ENCODE peak calls at places on chromosome 7, in seven cellular contexts. One of them, this sample, is unnamed.

GRCh38 chr7:107678110-107678753 is 17.6 kb downstream of the SLC26A4 start:
- DNase-seq in A673: no peak
- DNase-seq in fibroblast of lung: no peak
- DNase-seq in psoas muscle: no peak
- DNase-seq in left ventricle myocardium inferior: no peak
- DNase-seq in hepatocyte: no peak
- DNase-seq in suprapubic skin: no peak
- DNase-seq in this sample: no peak

GRCh38 chr7:26900283-26900682 is 35.9 kb upstream of the SKAP2 start:
- DNase-seq in left ventricle myocardium inferior: no peak
- DNase-seq in psoas muscle: no peak
- DNase-seq in fibroblast of lung: no peak
- DNase-seq in hepatocyte: no peak
- DNase-seq in A673: no peak
- DNase-seq in suprapubic skin: no peak
- DNase-seq in this sample: no peak

GRCh38 chr7:5417106-5418071 is 6.2 kb downstream of the TNRC18 start:
- DNase-seq in A673: no peak
- DNase-seq in hepatocyte: peak
- DNase-seq in suprapubic skin: no peak
- DNase-seq in left ventricle myocardium inferior: no peak
- DNase-seq in psoas muscle: no peak
- DNase-seq in fibroblast of lung: no peak
- DNase-seq in this sample: peak

GRCh38 chr7:79730971-79731370 is 277.5 kb upstream of the MAGI2 start:
- DNase-seq in fibroblast of lung: no peak
- DNase-seq in hepatocyte: no peak
- DNase-seq in suprapubic skin: no peak
- DNase-seq in A673: no peak
- DNase-seq in left ventricle myocardium inferior: no peak
- DNase-seq in psoas muscle: no peak
- DNase-seq in this sample: no peak

GRCh38 chr7:69597278-69598076 is 798 bp upstream of the AUTS2 start:
- DNase-seq in hepatocyte: peak
- DNase-seq in psoas muscle: peak
- DNase-seq in A673: no peak
- DNase-seq in suprapubic skin: peak
- DNase-seq in fibroblast of lung: peak
- DNase-seq in left ventricle myocardium inferior: peak
- DNase-seq in this sample: peak

GRCh38 chr7:128867842-128868623 is 5.4 kb downstream of the ATP6V1F start:
- DNase-seq in psoas muscle: no peak
- DNase-seq in left ventricle myocardium inferior: no peak
- DNase-seq in hepatocyte: no peak
- DNase-seq in suprapubic skin: no peak
- DNase-seq in fibroblast of lung: no peak
- DNase-seq in A673: no peak
- DNase-seq in this sample: peak

GRCh38 chr7:87312215-87312865 is 33.1 kb upstream of the CROT start:
- DNase-seq in fibroblast of lung: peak
- DNase-seq in hepatocyte: peak
- DNase-seq in left ventricle myocardium inferior: no peak
- DNase-seq in suprapubic skin: no peak
- DNase-seq in A673: peak
- DNase-seq in psoas muscle: peak
- DNase-seq in this sample: peak

GRCh38 chr7:17185690-17186070 is 112.8 kb upstream of the AHR start:
- DNase-seq in suprapubic skin: no peak
- DNase-seq in A673: peak
- DNase-seq in left ventricle myocardium inferior: no peak
- DNase-seq in fibroblast of lung: peak
- DNase-seq in hepatocyte: peak
- DNase-seq in psoas muscle: no peak
- DNase-seq in this sample: no peak

GRCh38 chr7:142231716-142232115 is 26.1 kb downstream of the PRSS58 start:
- DNase-seq in fibroblast of lung: no peak
- DNase-seq in suprapubic skin: no peak
- DNase-seq in A673: peak
- DNase-seq in psoas muscle: no peak
- DNase-seq in hepatocyte: peak
- DNase-seq in left ventricle myocardium inferior: no peak
- DNase-seq in this sample: no peak

GRCh38 chr7:145732521-145732920 is 384.1 kb upstream of the CNTNAP2 start:
- DNase-seq in A673: no peak
- DNase-seq in hepatocyte: no peak
- DNase-seq in suprapubic skin: no peak
- DNase-seq in psoas muscle: no peak
- DNase-seq in fibroblast of lung: peak
- DNase-seq in left ventricle myocardium inferior: no peak
- DNase-seq in this sample: no peak

GRCh38 chr7:46930336-46930735 is 651.6 kb downstream of the TNS3 start:
- DNase-seq in suprapubic skin: no peak
- DNase-seq in A673: peak
- DNase-seq in fibroblast of lung: peak
- DNase-seq in hepatocyte: peak
- DNase-seq in psoas muscle: peak
- DNase-seq in left ventricle myocardium inferior: no peak
- DNase-seq in this sample: no peak

GRCh38 chr7:44729949-44730590 is 18.6 kb upstream of the ZMIZ2 start:
- DNase-seq in A673: no peak
- DNase-seq in hepatocyte: no peak
- DNase-seq in left ventricle myocardium inferior: no peak
- DNase-seq in fibroblast of lung: no peak
- DNase-seq in suprapubic skin: no peak
- DNase-seq in psoas muscle: no peak
- DNase-seq in this sample: no peak

DNA sequence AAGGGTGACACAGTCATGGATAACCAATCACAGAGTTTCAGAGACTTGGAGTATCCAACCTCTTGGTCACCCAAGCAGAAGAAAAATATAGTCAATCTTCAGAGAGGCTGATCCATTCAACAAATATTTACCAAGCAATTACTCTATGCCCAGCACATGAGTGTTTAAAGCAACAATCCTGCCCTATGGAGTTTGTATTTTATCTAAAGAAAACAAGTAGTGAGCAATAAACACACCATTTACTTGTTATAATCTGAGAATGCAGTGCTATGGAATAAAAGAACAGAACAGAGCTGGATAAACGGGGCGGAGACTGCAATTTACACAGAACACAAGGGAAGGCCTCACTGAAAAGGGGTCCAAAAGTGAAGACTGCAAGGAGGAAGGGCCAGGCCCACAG is 63.8 kb downstream of the GRB10 start:
- DNase-seq in left ventricle myocardium inferior: no peak
- DNase-seq in fibroblast of lung: no peak
- DNase-seq in hepatocyte: no peak
- DNase-seq in suprapubic skin: no peak
- DNase-seq in A673: no peak
- DNase-seq in psoas muscle: no peak
- DNase-seq in this sample: no peak
- H3K27ac ChIP-seq in left ventricle myocardium inferior: no peak
- H3K27ac ChIP-seq in fibroblast of lung: no peak
- H3K27ac ChIP-seq in hepatocyte: peak
- H3K27ac ChIP-seq in suprapubic skin: no peak
- H3K27ac ChIP-seq in A673: no peak
- H3K27ac ChIP-seq in psoas muscle: no peak
- H3K27ac ChIP-seq in this sample: peak

GRCh38 chr7:94540428-94540827 is 30.8 kb downstream of the CASD1 start:
- DNase-seq in psoas muscle: no peak
- DNase-seq in fibroblast of lung: peak
- DNase-seq in A673: no peak
- DNase-seq in suprapubic skin: no peak
- DNase-seq in left ventricle myocardium inferior: no peak
- DNase-seq in hepatocyte: no peak
- DNase-seq in this sample: no peak
- TF ChIP-seq CTCF in psoas muscle: no peak
- TF ChIP-seq CTCF in fibroblast of lung: no peak
- TF ChIP-seq CTCF in A673: no peak
- TF ChIP-seq CTCF in suprapubic skin: no peak
- TF ChIP-seq CTCF in left ventricle myocardium inferior: no peak
- TF ChIP-seq CTCF in hepatocyte: no peak
- TF ChIP-seq CTCF in this sample: no peak

DNA sequence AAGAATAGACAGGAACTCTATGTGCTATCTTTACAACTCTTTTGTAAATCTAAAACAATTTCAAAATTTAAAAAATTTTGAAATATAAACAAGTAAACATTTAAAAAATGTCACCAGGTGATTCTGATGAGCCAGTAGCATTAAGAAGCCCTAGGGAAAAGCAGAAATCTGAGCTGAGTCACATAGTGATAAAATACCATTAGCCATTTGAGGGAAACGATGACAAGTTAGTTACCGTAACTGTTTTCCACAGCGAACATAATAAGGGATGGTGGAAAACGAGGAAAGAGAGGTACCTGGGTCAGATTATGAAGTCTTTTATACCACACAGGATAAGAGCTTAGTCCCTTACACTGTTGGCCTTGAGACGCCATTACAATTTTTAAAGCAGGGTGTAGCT is 55.5 kb downstream of the PRR15 start:
- DNase-seq in psoas muscle: no peak
- DNase-seq in hepatocyte: no peak
- DNase-seq in fibroblast of lung: no peak
- DNase-seq in left ventricle myocardium inferior: no peak
- DNase-seq in suprapubic skin: no peak
- DNase-seq in A673: no peak
- DNase-seq in this sample: no peak
- H3K4me3 ChIP-seq in psoas muscle: no peak
- H3K4me3 ChIP-seq in hepatocyte: no peak
- H3K4me3 ChIP-seq in fibroblast of lung: no peak
- H3K4me3 ChIP-seq in left ventricle myocardium inferior: no peak
- H3K4me3 ChIP-seq in suprapubic skin: no peak
- H3K4me3 ChIP-seq in A673: no peak
- H3K4me3 ChIP-seq in this sample: no peak

GRCh38 chr7:102061354-102061945 is 225.2 kb upstream of the SH2B2 start:
- DNase-seq in hepatocyte: no peak
- DNase-seq in A673: no peak
- DNase-seq in psoas muscle: no peak
- DNase-seq in suprapubic skin: no peak
- DNase-seq in fibroblast of lung: no peak
- DNase-seq in left ventricle myocardium inferior: no peak
- DNase-seq in this sample: no peak

GRCh38 chr7:102061981-102062390 is 224.7 kb upstream of the SH2B2 start:
- DNase-seq in fibroblast of lung: no peak
- DNase-seq in psoas muscle: no peak
- DNase-seq in suprapubic skin: no peak
- DNase-seq in left ventricle myocardium inferior: no peak
- DNase-seq in hepatocyte: peak
- DNase-seq in A673: no peak
- DNase-seq in this sample: peak

GRCh38 chr7:102064361-102065025 is 222.2 kb upstream of the SH2B2 start:
- DNase-seq in fibroblast of lung: no peak
- DNase-seq in left ventricle myocardium inferior: peak
- DNase-seq in psoas muscle: no peak
- DNase-seq in A673: no peak
- DNase-seq in hepatocyte: peak
- DNase-seq in suprapubic skin: no peak
- DNase-seq in this sample: no peak

GRCh38 chr7:102065226-102065625 is 221.4 kb upstream of the SH2B2 start:
- DNase-seq in suprapubic skin: no peak
- DNase-seq in psoas muscle: no peak
- DNase-seq in A673: no peak
- DNase-seq in fibroblast of lung: no peak
- DNase-seq in left ventricle myocardium inferior: no peak
- DNase-seq in hepatocyte: no peak
- DNase-seq in this sample: no peak

DNA sequence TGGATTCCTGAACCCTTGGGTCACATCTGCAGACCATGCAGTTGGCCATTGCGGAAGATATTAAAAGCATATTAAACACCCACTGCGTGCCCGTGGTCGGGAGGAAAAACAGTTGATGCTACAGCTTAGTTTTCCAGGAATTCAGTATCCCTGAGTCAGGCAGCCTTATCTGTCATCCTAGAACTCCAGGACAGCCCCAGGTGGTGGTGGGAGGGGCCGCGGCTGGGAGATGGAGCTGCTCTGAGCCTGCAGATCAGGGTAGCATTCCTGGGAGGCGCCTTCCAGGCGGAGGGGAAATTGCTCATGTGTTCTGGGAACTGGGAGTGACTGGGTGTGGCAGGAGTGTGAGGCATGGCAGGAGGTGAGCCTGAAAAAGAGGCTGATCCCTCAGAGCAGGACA is 222.9 kb upstream of the SH2B2 start:
- DNase-seq in psoas muscle: no peak
- DNase-seq in hepatocyte: peak
- DNase-seq in A673: no peak
- DNase-seq in suprapubic skin: no peak
- DNase-seq in fibroblast of lung: no peak
- DNase-seq in left ventricle myocardium inferior: no peak
- DNase-seq in this sample: no peak
- H3K27ac ChIP-seq in psoas muscle: no peak
- H3K27ac ChIP-seq in hepatocyte: peak
- H3K27ac ChIP-seq in A673: no peak
- H3K27ac ChIP-seq in suprapubic skin: peak
- H3K27ac ChIP-seq in fibroblast of lung: no peak
- H3K27ac ChIP-seq in left ventricle myocardium inferior: peak
- H3K27ac ChIP-seq in this sample: no peak

GRCh38 chr7:13279854-13280435 is 592.5 kb downstream of the ARL4A start:
- DNase-seq in suprapubic skin: no peak
- DNase-seq in left ventricle myocardium inferior: no peak
- DNase-seq in A673: peak
- DNase-seq in fibroblast of lung: peak
- DNase-seq in hepatocyte: peak
- DNase-seq in psoas muscle: no peak
- DNase-seq in this sample: no peak
- TF ChIP-seq CTCF in suprapubic skin: no peak
- TF ChIP-seq CTCF in left ventricle myocardium inferior: peak
- TF ChIP-seq CTCF in A673: peak
- TF ChIP-seq CTCF in fibroblast of lung: no peak
- TF ChIP-seq CTCF in hepatocyte: peak
- TF ChIP-seq CTCF in psoas muscle: peak
- TF ChIP-seq CTCF in this sample: peak

GRCh38 chr7:138295049-138295637 is 164.9 kb upstream of the TRIM24 start:
- DNase-seq in psoas muscle: no peak
- DNase-seq in hepatocyte: no peak
- DNase-seq in suprapubic skin: no peak
- DNase-seq in left ventricle myocardium inferior: no peak
- DNase-seq in A673: no peak
- DNase-seq in fibroblast of lung: no peak
- DNase-seq in this sample: no peak
- H3K4me3 ChIP-seq in psoas muscle: no peak
- H3K4me3 ChIP-seq in hepatocyte: no peak
- H3K4me3 ChIP-seq in suprapubic skin: no peak
- H3K4me3 ChIP-seq in left ventricle myocardium inferior: no peak
- H3K4me3 ChIP-seq in A673: no peak
- H3K4me3 ChIP-seq in fibroblast of lung: no peak
- H3K4me3 ChIP-seq in this sample: no peak

DNA sequence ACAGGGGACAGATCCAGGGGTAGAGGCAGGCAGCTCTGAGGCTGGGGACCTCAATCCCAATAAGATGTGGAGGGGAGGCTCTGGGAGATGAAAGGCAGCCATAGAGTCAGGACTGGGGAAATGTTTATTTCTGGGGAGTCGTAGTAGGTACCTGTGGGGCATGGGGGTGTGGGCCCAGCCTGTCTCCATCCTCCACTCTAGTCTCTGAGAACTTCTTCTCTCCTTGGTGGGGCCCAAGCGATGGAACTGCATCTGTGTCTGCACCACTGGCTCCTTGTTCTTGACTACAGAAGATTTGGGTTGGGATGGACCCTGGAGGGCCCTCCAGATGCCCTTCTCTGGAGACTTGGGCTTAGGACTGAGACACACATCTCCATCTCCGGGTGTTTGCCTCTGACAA is 953.9 kb upstream of the ZNF722 start:
- DNase-seq in left ventricle myocardium inferior: no peak
- DNase-seq in hepatocyte: no peak
- DNase-seq in psoas muscle: no peak
- DNase-seq in fibroblast of lung: no peak
- DNase-seq in suprapubic skin: no peak
- DNase-seq in A673: no peak
- DNase-seq in this sample: no peak
- H3K27ac ChIP-seq in left ventricle myocardium inferior: no peak
- H3K27ac ChIP-seq in hepatocyte: no peak
- H3K27ac ChIP-seq in psoas muscle: no peak
- H3K27ac ChIP-seq in fibroblast of lung: no peak
- H3K27ac ChIP-seq in suprapubic skin: no peak
- H3K27ac ChIP-seq in A673: no peak
- H3K27ac ChIP-seq in this sample: no peak

This sample was measured in pancreas.